ENCODE peak calls at places on chromosomes 13 and 19, in eight cellular contexts. F is activated CD4-positive, alpha-beta T cell treated with anti-CD3 and anti-CD28 coated beads, Interleukin-2, amount 50 U/mL, for 24 hours; B is NCI-H1694; R is NCI-H1092; Z is stomach; D is type B pancreatic cell; T is NCI-H524 treated with DMSO at 0.1 percent for 48 hours; U is brain microvascular endothelial cell. E is an unnamed sample.

GRCh38 chr19:7792286-7792685 is 29.2 kb downstream of the CLEC4M start:
- DNase-seq in F (no peak), B (no peak), R (no peak), Z (no peak), D (no peak), T (no peak), U (peak), E (no peak)

GRCh38 chr13:110407531-110407930 is 100.4 kb downstream of the COL4A2 start:
- DNase-seq in F (no peak), B (no peak), R (no peak), Z (no peak), D (no peak), T (no peak), U (no peak), E (no peak)

GRCh38 chr19:35712910-35713845 is 4.6 kb upstream of the KMT2B start:
- DNase-seq in F (peak), B (no peak), R (no peak), Z (no peak), D (no peak), T (no peak), U (no peak), E (no peak)

GRCh38 chr19:49362048-49362925 is at the start of gene TEAD2:
- DNase-seq in F (no peak), B (no peak), R (no peak), Z (peak), D (peak), T (no peak), U (peak), E (peak)

GRCh38 chr19:15231256-15231655 is 992 bp downstream of the EPHX3 start:
- DNase-seq in F (no peak), B (no peak), R (no peak), Z (no peak), D (no peak), T (no peak), U (no peak), E (no peak)

GRCh38 chr13:79937311-79938243 is 403.3 kb downstream of the SPRY2 start:
- DNase-seq in F (no peak), B (no peak), R (no peak), Z (no peak), D (no peak), T (no peak), U (peak), E (no peak)

GRCh38 chr19:46678110-46678732 is 17.2 kb upstream of the DACT3 start:
- DNase-seq in F (peak), B (no peak), R (no peak), Z (peak), D (no peak), T (no peak), U (no peak), E (no peak)

GRCh38 chr13:99617474-99618255 is 116.4 kb downstream of the TM9SF2 start:
- DNase-seq in F (no peak), B (peak), R (no peak), Z (no peak), D (no peak), T (no peak), U (peak), E (peak)

GRCh38 chr13:35881360-35881759 is 249.8 kb downstream of the DCLK1 start:
- DNase-seq in F (no peak), B (no peak), R (peak), Z (no peak), D (no peak), T (no peak), U (no peak), E (no peak)

E was measured in NCI-H460.